ENCODE peak calls at places on chromosomes 3 and 15, in four cellular contexts. One of them, this sample, is unnamed.

GRCh38 chr3:122975163-122975923 is 52.2 kb downstream of the SEMA5B start:
- DNase-seq in activated T-cell treated with anti-CD3 and anti-CD28 coated beads for 24 hours: no peak
- DNase-seq in testis: peak
- DNase-seq in cardiac muscle cell: peak
- DNase-seq in this sample: no peak

GRCh38 chr3:45591547-45591912 is 3.0 kb upstream of the LIMD1 start:
- DNase-seq in activated T-cell treated with anti-CD3 and anti-CD28 coated beads for 24 hours: no peak
- DNase-seq in testis: no peak
- DNase-seq in cardiac muscle cell: no peak
- DNase-seq in this sample: no peak

GRCh38 chr3:197580253-197580691 is 24.5 kb upstream of the BDH1 start:
- DNase-seq in activated T-cell treated with anti-CD3 and anti-CD28 coated beads for 24 hours: no peak
- DNase-seq in testis: no peak
- DNase-seq in cardiac muscle cell: no peak
- DNase-seq in this sample: no peak

GRCh38 chr3:37993811-37994638 is 3.4 kb downstream of the VILL start:
- DNase-seq in activated T-cell treated with anti-CD3 and anti-CD28 coated beads for 24 hours: peak
- DNase-seq in testis: peak
- DNase-seq in cardiac muscle cell: peak
- DNase-seq in this sample: peak

GRCh38 chr3:78951546-78951945 is 816.3 kb downstream of the ROBO1 start:
- DNase-seq in activated T-cell treated with anti-CD3 and anti-CD28 coated beads for 24 hours: no peak
- DNase-seq in testis: no peak
- DNase-seq in cardiac muscle cell: no peak
- DNase-seq in this sample: no peak

GRCh38 chr15:47932829-47933696 is 187.7 kb upstream of the SLC24A5 start:
- DNase-seq in activated T-cell treated with anti-CD3 and anti-CD28 coated beads for 24 hours: no peak
- DNase-seq in testis: no peak
- DNase-seq in cardiac muscle cell: no peak
- DNase-seq in this sample: no peak

GRCh38 chr3:102225407-102226132 is 209.2 kb upstream of the ZPLD1 start:
- DNase-seq in activated T-cell treated with anti-CD3 and anti-CD28 coated beads for 24 hours: no peak
- DNase-seq in testis: no peak
- DNase-seq in cardiac muscle cell: peak
- DNase-seq in this sample: no peak

GRCh38 chr15:73389971-73390544 is 21.3 kb upstream of the HCN4 start:
- DNase-seq in activated T-cell treated with anti-CD3 and anti-CD28 coated beads for 24 hours: no peak
- DNase-seq in testis: no peak
- DNase-seq in cardiac muscle cell: no peak
- DNase-seq in this sample: no peak

GRCh38 chr15:38401716-38402115 is 52.2 kb upstream of the FAM98B start:
- DNase-seq in activated T-cell treated with anti-CD3 and anti-CD28 coated beads for 24 hours: no peak
- DNase-seq in testis: no peak
- DNase-seq in cardiac muscle cell: peak
- DNase-seq in this sample: no peak

GRCh38 chr3:123392871-123393620 is 55.8 kb downstream of the ADCY5 start:
- DNase-seq in activated T-cell treated with anti-CD3 and anti-CD28 coated beads for 24 hours: no peak
- DNase-seq in testis: no peak
- DNase-seq in cardiac muscle cell: no peak
- DNase-seq in this sample: no peak

GRCh38 chr15:79970921-79971434 is at the start of gene BCL2A1:
- DNase-seq in activated T-cell treated with anti-CD3 and anti-CD28 coated beads for 24 hours: peak
- DNase-seq in testis: peak
- DNase-seq in cardiac muscle cell: peak
- DNase-seq in this sample: peak

GRCh38 chr3:122151480-122151879 is 32.0 kb upstream of the CASR start:
- DNase-seq in activated T-cell treated with anti-CD3 and anti-CD28 coated beads for 24 hours: no peak
- DNase-seq in testis: no peak
- DNase-seq in cardiac muscle cell: no peak
- DNase-seq in this sample: no peak

GRCh38 chr3:61560452-61561373 is 658 bp upstream of the PTPRG start:
- DNase-seq in activated T-cell treated with anti-CD3 and anti-CD28 coated beads for 24 hours: no peak
- DNase-seq in testis: peak
- DNase-seq in cardiac muscle cell: peak
- DNase-seq in this sample: no peak